ENCODE peak calls at places on chromosomes 7 and 10, in nine cellular contexts. L is thoracic aorta, Y is A549, X is OCI-LY7, Q is AG04449, G is epithelial cell of esophagus, W is GM12865, C is heart right ventricle, M is lower lobe of right lung. J is an unnamed sample.

GRCh38 chr10:72009430-72010081 is 45.4 kb downstream of the CHST3 start:
- DNase-seq in G (peak; percentile 88), C (peak; percentile 85), L (peak; percentile 93), Y (no peak), Q (peak; percentile 88), X (no peak), M (peak; percentile 69), W (no peak), J (peak; percentile 93)

GRCh38 chr10:51683031-51683830 is 16.2 kb downstream of the CSTF2T start:
- DNase-seq in M (no peak), X (no peak), L (no peak), Y (no peak), W (no peak), C (peak; percentile 26), Q (peak; percentile 66), G (no peak), J (peak; percentile 28)

GRCh38 chr10:102710604-102711003 is 3.6 kb downstream of the ARL3 start:
- DNase-seq in L (no peak), Y (no peak), C (no peak), M (no peak), W (peak; percentile 50), X (no peak), G (no peak), Q (no peak), J (no peak)

GRCh38 chr10:100895346-100895745 is 17.4 kb upstream of the SLF2 start:
- DNase-seq in L (no peak), Y (no peak), W (no peak), G (no peak), X (no peak), M (no peak), Q (no peak), C (no peak), J (peak; percentile 20)

GRCh38 chr10:49360271-49361177 is 35.4 kb downstream of the DRGX start:
- DNase-seq in Q (no peak), L (no peak), Y (no peak), C (peak; percentile 71), W (no peak), M (no peak), X (no peak), G (no peak), J (peak; percentile 81)

GRCh38 chr7:70154521-70155180 is 556.4 kb downstream of the AUTS2 start:
- DNase-seq in L (no peak), Y (no peak), Q (no peak), C (no peak), X (no peak), W (no peak), M (no peak), G (peak; percentile 13), J (no peak)

GRCh38 chr7:138170298-138170697 is 94.0 kb downstream of the AKR1D1 start:
- DNase-seq in W (no peak), Q (no peak), Y (no peak), L (no peak), X (no peak), C (no peak), G (no peak), M (no peak), J (no peak)

GRCh38 chr7:27166475-27167169 is 1.3 kb upstream of the HOXA9 start:
- DNase-seq in W (no peak), L (no peak), X (no peak), G (no peak), Q (no peak), M (peak; percentile 44), Y (no peak), C (no peak), J (no peak)

GRCh38 chr7:44121761-44122420 is 1.5 kb downstream of the POLD2 start:
- DNase-seq in X (no peak), G (no peak), C (no peak), M (peak; percentile 20), Y (no peak), Q (no peak), W (no peak), L (no peak), J (no peak)

GRCh38 chr7:108026116-108026515 is 23.2 kb upstream of the LAMB1 start:
- DNase-seq in M (no peak), X (no peak), G (no peak), W (no peak), Q (no peak), C (no peak), Y (no peak), L (no peak), J (no peak)

GRCh38 chr7:93592588-93593266 is 18.2 kb upstream of the CALCR start:
- DNase-seq in G (no peak), W (no peak), M (no peak), Y (no peak), C (no peak), Q (no peak), L (no peak), X (no peak), J (no peak)
- H3K4me3 ChIP-seq in G (no peak overlapping the region), W (no peak overlapping the region), M (no peak overlapping the region), Y (no peak overlapping the region), C (no peak overlapping the region), Q (no peak overlapping the region), L (no peak overlapping the region), X (no peak overlapping the region), J (no peak overlapping the region)

DNA sequence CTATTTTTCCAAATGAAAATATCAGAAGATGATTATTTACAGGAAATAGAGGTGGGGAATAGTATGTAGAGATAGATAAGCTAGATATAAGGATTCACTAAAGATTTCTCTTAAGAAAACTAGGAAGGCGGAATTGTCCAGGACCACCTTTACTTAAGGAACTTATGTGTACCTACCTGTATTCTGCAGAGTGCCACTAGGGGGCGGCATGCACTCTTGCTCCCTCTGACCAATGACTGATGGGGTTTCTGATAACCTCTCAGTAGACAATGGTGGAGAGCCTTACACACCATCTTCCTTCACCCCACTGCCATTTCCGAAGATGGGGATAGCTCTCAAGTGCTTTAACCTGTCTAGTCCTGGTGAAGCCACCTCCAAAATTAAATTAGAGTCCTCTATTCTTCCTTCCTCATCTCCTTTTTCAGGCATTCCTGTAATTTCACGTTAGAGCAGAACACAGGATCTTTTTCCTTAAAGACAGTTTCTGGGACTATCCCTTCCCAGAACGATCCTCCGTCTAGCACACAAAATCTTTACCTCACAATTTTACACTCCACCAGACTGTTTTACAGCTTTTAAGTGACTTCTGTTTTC is 453.1 kb downstream of the SORCS1 start:
- DNase-seq in M (peak; percentile 64), L (no peak), G (peak; percentile 36), Y (peak; percentile 11), W (peak; percentile 78), X (peak; percentile 49), Q (no peak), C (peak; percentile 20), J (no peak)
- TF ChIP-seq CTCF in M (peak; percentile 66), L (peak; percentile 24), G (peak; percentile 65), Y (peak; percentile 31), W (peak; percentile 83), X (peak; percentile 93), Q (peak; percentile 49), C (peak; percentile 50), J (no peak)

GRCh38 chr7:5430612-5430947 is 6.9 kb upstream of the TNRC18 start:
- DNase-seq in L (no peak), C (no peak), W (no peak), M (no peak), X (no peak), Q (no peak), Y (no peak), G (no peak), J (no peak)

GRCh38 chr7:5429253-5429856 is 5.7 kb upstream of the TNRC18 start:
- DNase-seq in C (peak; percentile 55), Q (no peak), Y (no peak), L (no peak), X (no peak), M (peak; percentile 77), W (no peak), G (peak; percentile 90), J (no peak)

GRCh38 chr7:5431485-5432118 is 8.0 kb upstream of the TNRC18 start:
- DNase-seq in M (no peak), G (no peak), X (no peak), L (no peak), C (no peak), Q (no peak), Y (no peak), W (no peak), J (no peak)

GRCh38 chr7:5428470-5429252 is 5.0 kb upstream of the TNRC18 start:
- DNase-seq in C (peak; percentile 65), Y (no peak), X (no peak), G (peak; percentile 76), L (no peak), M (peak; percentile 72), W (no peak), Q (no peak), J (peak; percentile 95)

GRCh38 chr7:5429857-5430611 is 6.4 kb upstream of the TNRC18 start:
- DNase-seq in M (peak; percentile 64), W (no peak), G (peak; percentile 94), X (no peak), C (peak; percentile 49), Y (no peak), L (no peak), Q (no peak), J (peak; percentile 58)
- H3K4me3 ChIP-seq in M (peak overlapping the region; percentile 96), W (no peak overlapping the region), G (peak overlapping the region; percentile 81), X (no peak overlapping the region), C (peak overlapping the region; percentile 93), Y (no peak overlapping the region), L (peak overlapping the region; percentile 99), Q (peak overlapping the region; percentile 86), J (peak overlapping the region; percentile 7)

GRCh38 chr10:88987243-88987726 is 3.3 kb upstream of the FAS start:
- DNase-seq in Y (no peak), M (no peak), W (peak; percentile 66), L (no peak), C (no peak), X (no peak), Q (no peak), G (no peak), J (no peak)
- TF ChIP-seq CTCF in Y (no peak), M (no peak), W (no peak), L (no peak), C (no peak), X (no peak), Q (no peak), G (no peak), J (no peak)

GRCh38 chr7:88146611-88147010 is 73.2 kb downstream of the SRI start:
- DNase-seq in C (no peak), L (no peak), X (no peak), Y (no peak), G (no peak), Q (no peak), M (no peak), W (no peak), J (no peak)

GRCh38 chr7:88141479-88141878 is 78.4 kb downstream of the SRI start:
- DNase-seq in L (no peak), Q (no peak), G (no peak), W (no peak), C (no peak), Y (no peak), X (no peak), M (no peak), J (no peak)

GRCh38 chr7:88141953-88142352 is 77.9 kb downstream of the SRI start:
- DNase-seq in C (no peak), W (no peak), L (no peak), Q (no peak), X (no peak), G (no peak), Y (no peak), M (no peak), J (no peak)

DNA sequence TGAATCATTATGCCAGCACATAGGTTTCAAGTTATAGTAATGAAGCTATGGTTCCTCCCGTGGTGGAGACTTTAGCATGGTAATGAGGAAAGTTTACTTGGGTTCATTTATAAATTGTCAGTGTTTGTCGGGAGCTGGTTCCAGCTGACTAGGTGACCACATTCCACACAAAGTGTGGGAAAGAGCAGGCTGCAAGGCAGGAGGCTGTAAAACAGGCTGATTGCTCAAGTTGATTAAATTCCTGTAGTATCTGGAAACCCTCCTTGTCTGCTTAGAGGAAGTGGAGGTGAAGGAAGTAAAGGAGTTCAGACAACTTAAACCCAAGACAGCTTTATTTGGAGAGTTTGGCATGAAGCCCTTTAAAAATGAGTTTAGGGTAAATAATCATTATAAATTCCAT is 78.8 kb downstream of the SRI start:
- DNase-seq in X (no peak), M (no peak), Y (no peak), L (no peak), C (no peak), Q (no peak), W (no peak), G (no peak), J (no peak)
- H3K4me3 ChIP-seq in X (no peak overlapping the region), M (no peak overlapping the region), Y (no peak overlapping the region), L (no peak overlapping the region), C (no peak overlapping the region), Q (no peak overlapping the region), W (no peak overlapping the region), G (no peak overlapping the region), J (no peak overlapping the region)